ENCODE peak calls at places on chromosomes 6 and 20, in ten cellular contexts. S is upper lobe of right lung, C is AG04450, V is fibroblast of the aortic adventitia, I is pancreas, H is uterus, L is foreskin fibroblast, K is left ventricle myocardium inferior, O is sigmoid colon, G is left lung. Z is an unnamed sample.

GRCh38 chr20:44393608-44394519 is 38.4 kb downstream of the HNF4A start:
- DNase-seq in S (no peak), C (no peak), V (no peak), I (no peak), H (no peak), L (no peak), K (no peak), O (no peak), G (no peak), Z (no peak)

GRCh38 chr6:26555505-26556262 is 17.5 kb downstream of the HMGN4 start:
- DNase-seq in S (no peak), C (no peak), V (no peak), I (no peak), H (no peak), L (no peak), K (no peak), O (no peak), G (no peak), Z (no peak)

GRCh38 chr6:46933751-46934150 is 12.0 kb upstream of the ADGRF5 start:
- DNase-seq in S (no peak), C (no peak), V (no peak), I (no peak), H (no peak), L (no peak), K (no peak), O (no peak), G (no peak), Z (no peak)

GRCh38 chr6:137883400-137883888 is 16.4 kb downstream of the TNFAIP3 start:
- DNase-seq in S (no peak), C (no peak), V (no peak), I (no peak), H (no peak), L (no peak), K (peak; percentile 30), O (peak; percentile 64), G (no peak), Z (peak; percentile 41)

GRCh38 chr6:131317516-131317915 is 182.2 kb downstream of the AKAP7 start:
- DNase-seq in S (no peak), C (no peak), V (peak; percentile 15), I (no peak), H (no peak), L (peak; percentile 10), K (no peak), O (no peak), G (no peak), Z (peak; percentile 3)

GRCh38 chr20:44541957-44542356 is 20.1 kb upstream of the SERINC3 start:
- DNase-seq in S (no peak), C (no peak), V (no peak), I (no peak), H (no peak), L (no peak), K (no peak), O (no peak), G (no peak), Z (no peak)

GRCh38 chr6:5446362-5447075 is 185.2 kb downstream of the FARS2 start:
- DNase-seq in S (no peak), C (no peak), V (no peak), I (no peak), H (no peak), L (no peak), K (no peak), O (no peak), G (no peak), Z (no peak)

GRCh38 chr6:134416501-134417154 is 98.7 kb upstream of the SGK1 start:
- DNase-seq in S (no peak), C (no peak), V (peak; percentile 71), I (no peak), H (no peak), L (peak; percentile 86), K (no peak), O (no peak), G (no peak), Z (peak; percentile 64)

GRCh38 chr6:157139054-157139708 is 184.1 kb downstream of the TMEM242 start:
- DNase-seq in S (no peak), C (no peak), V (no peak), I (no peak), H (no peak), L (no peak), K (no peak), O (no peak), G (no peak), Z (no peak)
- H3K4me3 ChIP-seq in S (no peak overlapping the region), C (no peak overlapping the region), V (no peak overlapping the region), I (no peak overlapping the region), H (no peak overlapping the region), L (no peak overlapping the region), K (no peak overlapping the region), O (no peak overlapping the region), G (no peak overlapping the region), Z (no peak overlapping the region)

GRCh38 chr20:3751284-3751663 is 16.3 kb downstream of the ADISSP start:
- DNase-seq in S (no peak), C (no peak), V (no peak), I (no peak), H (no peak), L (no peak), K (no peak), O (peak; percentile 65), G (no peak), Z (no peak)
- TF ChIP-seq CTCF in S (no peak), C (no peak), V (no peak), I (no peak), H (no peak), L (no peak), K (no peak), O (no peak), G (no peak), Z (no peak)

GRCh38 chr6:119312875-119313338 is 36.7 kb downstream of the MAN1A1 start:
- DNase-seq in S (no peak), C (no peak), V (no peak), I (no peak), H (no peak), L (no peak), K (no peak), O (no peak), G (no peak), Z (no peak)

GRCh38 chr6:119313937-119314893 is 35.3 kb downstream of the MAN1A1 start:
- DNase-seq in S (no peak), C (no peak), V (no peak), I (no peak), H (no peak), L (no peak), K (no peak), O (no peak), G (no peak), Z (no peak)

GRCh38 chr6:119317007-119317406 is 32.6 kb downstream of the MAN1A1 start:
- DNase-seq in S (no peak), C (no peak), V (no peak), I (no peak), H (no peak), L (no peak), K (no peak), O (no peak), G (no peak), Z (no peak)

GRCh38 chr6:119312441-119312840 is 37.1 kb downstream of the MAN1A1 start:
- DNase-seq in S (no peak), C (no peak), V (no peak), I (no peak), H (no peak), L (no peak), K (no peak), O (no peak), G (no peak), Z (no peak)

DNA sequence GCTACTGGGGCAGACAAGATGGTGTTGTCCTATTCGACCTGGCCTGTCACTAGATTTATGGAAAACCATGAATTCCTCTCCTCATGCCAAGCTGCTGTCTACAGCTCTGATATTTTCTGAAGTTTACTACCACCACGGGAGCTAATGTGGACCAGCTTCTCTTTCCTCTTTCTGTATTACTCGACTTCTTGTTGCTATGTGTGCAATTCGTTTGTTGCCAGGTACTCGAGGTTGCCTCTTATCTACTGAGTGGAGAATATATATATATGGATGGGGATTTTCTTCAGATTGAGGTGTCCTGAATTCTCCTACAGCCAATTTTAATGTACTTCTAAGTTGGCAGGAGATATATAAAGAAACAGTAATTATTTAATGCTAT is 34.7 kb downstream of the MAN1A1 start:
- DNase-seq in S (no peak), C (no peak), V (no peak), I (no peak), H (no peak), L (no peak), K (no peak), O (no peak), G (no peak), Z (no peak)
- H3K4me3 ChIP-seq in S (no peak overlapping the region), C (no peak overlapping the region), V (no peak overlapping the region), I (no peak overlapping the region), H (no peak overlapping the region), L (no peak overlapping the region), K (no peak overlapping the region), O (no peak overlapping the region), G (no peak overlapping the region), Z (no peak overlapping the region)

DNA sequence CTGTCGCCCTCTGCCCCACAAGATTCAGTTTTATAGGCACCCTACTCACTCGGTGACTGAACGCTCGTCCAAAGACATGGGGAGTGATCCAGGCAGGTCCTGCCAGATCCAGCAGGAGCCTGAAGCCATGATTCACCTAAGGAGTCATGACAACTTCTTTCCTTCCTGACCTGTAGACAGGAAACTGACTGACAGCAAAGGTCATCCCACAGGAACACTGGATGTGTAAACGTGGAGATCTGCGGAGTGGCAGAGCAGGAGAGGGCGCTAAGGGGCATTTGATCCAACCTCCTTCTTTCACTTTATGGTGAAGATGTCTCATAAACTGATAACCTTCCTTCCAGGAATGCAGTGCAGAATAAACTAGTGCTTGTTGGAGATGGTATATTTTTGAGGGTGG is 192.2 kb downstream of the GJA10 start:
- DNase-seq in S (no peak), C (no peak), V (no peak), I (no peak), H (no peak), L (no peak), K (no peak), O (no peak), G (no peak), Z (no peak)
- TF ChIP-seq CTCF in S (no peak), C (no peak), V (no peak), I (no peak), H (no peak), L (no peak), K (no peak), O (no peak), G (no peak), Z (no peak)

GRCh38 chr6:31096215-31096614 is 16.2 kb downstream of the C6orf15 start:
- DNase-seq in S (no peak), C (no peak), V (no peak), I (no peak), H (no peak), L (no peak), K (no peak), O (no peak), G (no peak), Z (no peak)

GRCh38 chr6:31096656-31097055 is 15.7 kb downstream of the C6orf15 start:
- DNase-seq in S (no peak), C (no peak), V (no peak), I (no peak), H (no peak), L (no peak), K (no peak), O (no peak), G (no peak), Z (no peak)

GRCh38 chr6:31092238-31092637 is 20.1 kb downstream of the C6orf15 start:
- DNase-seq in S (no peak), C (no peak), V (no peak), I (no peak), H (no peak), L (no peak), K (no peak), O (no peak), G (no peak), Z (no peak)

GRCh38 chr6:31092769-31093505 is 19.4 kb downstream of the C6orf15 start:
- DNase-seq in S (no peak), C (no peak), V (no peak), I (no peak), H (no peak), L (no peak), K (no peak), O (no peak), G (no peak), Z (no peak)

GRCh38 chr6:31094389-31094881 is 17.9 kb downstream of the C6orf15 start:
- DNase-seq in S (no peak), C (no peak), V (peak; percentile 30), I (no peak), H (no peak), L (no peak), K (no peak), O (no peak), G (no peak), Z (peak; percentile 17)
- H3K4me3 ChIP-seq in S (no peak overlapping the region), C (no peak overlapping the region), V (no peak overlapping the region), I (no peak overlapping the region), H (no peak overlapping the region), L (no peak overlapping the region), K (no peak overlapping the region), O (no peak overlapping the region), G (no peak overlapping the region), Z (no peak overlapping the region)